ENCODE peak calls at places on chromosomes 2 and 18, in eight cellular contexts. B is stomach; Y is nephron progenitor cell; V is LoVo; T is osteoblast; H is stimulated activated CD4-positive, alpha-beta T cell treated with anti-CD3 and anti-CD28 coated beads, Interleukin-2, amount 100 ng/mL, for 4 hours; Z is GM19239; G is uterus. K is an unnamed sample.

GRCh38 chr2:23769364-23769763 is 157.6 kb downstream of the ATAD2B start:
- DNase-seq in T (no peak), Y (no peak), Z (no peak), H (no peak), B (no peak), V (no peak), G (no peak), K (no peak)

GRCh38 chr2:108612514-108613183 is 78.4 kb downstream of the LIMS1 start:
- DNase-seq in H (no peak), B (peak; percentile 52), G (no peak), Z (peak; percentile 44), Y (no peak), T (no peak), V (no peak), K (no peak)

GRCh38 chr2:143937563-143938346 is 582.2 kb downstream of the ZEB2 start:
- DNase-seq in Z (no peak), B (no peak), G (no peak), H (no peak), Y (peak; percentile 9), V (no peak), T (peak; percentile 75), K (peak; percentile 3)

GRCh38 chr18:76451475-76452331 is 43.3 kb downstream of the ZNF516 start:
- DNase-seq in Z (no peak), H (no peak), Y (peak; percentile 32), B (no peak), G (no peak), T (no peak), V (no peak), K (no peak)

GRCh38 chr2:100969998-100970397 is 32.1 kb upstream of the RPL31 start:
- DNase-seq in Z (no peak), T (no peak), V (no peak), H (no peak), G (no peak), B (no peak), Y (no peak), K (no peak)

GRCh38 chr2:239109041-239109915 is 261.4 kb downstream of the TWIST2 start:
- DNase-seq in V (no peak), Y (no peak), B (peak; percentile 85), H (no peak), T (no peak), G (no peak), Z (no peak), K (no peak)

GRCh38 chr2:23487735-23488492 is 102.9 kb downstream of the KLHL29 start:
- DNase-seq in Y (no peak), B (no peak), T (no peak), V (peak; percentile 8), H (no peak), G (no peak), Z (no peak), K (peak; percentile 83)

GRCh38 chr2:152624805-152625204 is 92.5 kb downstream of the PRPF40A start:
- DNase-seq in G (no peak), Z (no peak), Y (no peak), H (no peak), V (no peak), T (no peak), B (no peak), K (peak; percentile 19)

GRCh38 chr18:77973745-77974144 is 724.1 kb downstream of the GALR1 start:
- DNase-seq in B (no peak), Y (no peak), T (no peak), G (no peak), V (no peak), Z (no peak), H (no peak), K (no peak)

GRCh38 chr2:174683392-174683759 is 80.9 kb downstream of the CHRNA1 start:
- DNase-seq in Y (no peak), B (no peak), G (peak; percentile 33), Z (peak; percentile 50), T (peak; percentile 92), H (peak; percentile 1), V (no peak), K (peak; percentile 50)

GRCh38 chr2:177340158-177340557 is 52.4 kb upstream of the AGPS start:
- DNase-seq in Y (no peak), H (no peak), V (no peak), T (no peak), G (no peak), Z (no peak), B (no peak), K (no peak)

GRCh38 chr2:20106746-20107145 is 55.3 kb upstream of the LAPTM4A start:
- DNase-seq in H (no peak), T (no peak), G (no peak), V (no peak), Y (peak; percentile 76), B (no peak), Z (no peak), K (no peak)

GRCh38 chr18:57853864-57854263 is 50.7 kb upstream of the ATP8B1 start:
- DNase-seq in H (no peak), G (no peak), T (no peak), Y (no peak), V (no peak), Z (no peak), B (no peak), K (no peak)

GRCh38 chr2:200376422-200377142 is 70.1 kb downstream of the SPATS2L start:
- DNase-seq in V (peak; percentile 76), H (no peak), Y (no peak), T (no peak), Z (no peak), G (no peak), B (no peak), K (no peak)

GRCh38 chr2:134344954-134345697 is 91.3 kb downstream of the MGAT5 start:
- DNase-seq in H (no peak), Y (no peak), G (no peak), V (no peak), T (no peak), B (no peak), Z (no peak), K (no peak)

GRCh38 chr18:48842259-48843061 is 108.3 kb downstream of the SMAD7 start:
- DNase-seq in V (no peak), Z (no peak), H (no peak), Y (peak; percentile 54), G (peak; percentile 41), T (peak; percentile 37), B (peak; percentile 44), K (no peak)

GRCh38 chr18:67243799-67244587 is 272.5 kb downstream of the DSEL start:
- DNase-seq in Y (no peak), G (no peak), V (no peak), B (no peak), H (no peak), Z (no peak), T (peak; percentile 26), K (peak; percentile 5)

GRCh38 chr2:14656146-14656545 is 23.6 kb downstream of the LRATD1 start:
- DNase-seq in B (no peak), Y (no peak), T (no peak), V (no peak), H (no peak), G (no peak), Z (no peak), K (no peak)

GRCh38 chr2:60392014-60392391 is 161.5 kb downstream of the BCL11A start:
- DNase-seq in Z (no peak), B (no peak), V (no peak), T (no peak), Y (no peak), G (no peak), H (no peak), K (no peak)

K was measured in astrocyte.